ENCODE peak calls at places on chromosomes 3 and 15, in nine cellular contexts. One of them, this sample, is unnamed.

GRCh38 chr15:88484781-88485246 is 17.3 kb downstream of the MRPS11 start:
- DNase-seq in heart left ventricle: no peak
- DNase-seq in heart right ventricle: no peak
- DNase-seq in SJSA1: no peak
- DNase-seq in aorta: no peak
- DNase-seq in Panc1: no peak
- DNase-seq in MM.1S: no peak
- DNase-seq in brain microvascular endothelial cell: no peak
- DNase-seq in mesendoderm: peak
- DNase-seq in this sample: no peak

GRCh38 chr3:156207802-156208685 is 87.7 kb downstream of the KCNAB1 start:
- DNase-seq in Panc1: no peak
- DNase-seq in heart left ventricle: no peak
- DNase-seq in aorta: no peak
- DNase-seq in brain microvascular endothelial cell: no peak
- DNase-seq in MM.1S: no peak
- DNase-seq in SJSA1: no peak
- DNase-seq in heart right ventricle: no peak
- DNase-seq in mesendoderm: no peak
- DNase-seq in this sample: no peak

GRCh38 chr3:66001626-66002025 is 37.1 kb downstream of the MAGI1 start:
- DNase-seq in MM.1S: no peak
- DNase-seq in Panc1: no peak
- DNase-seq in SJSA1: no peak
- DNase-seq in brain microvascular endothelial cell: no peak
- DNase-seq in mesendoderm: no peak
- DNase-seq in heart right ventricle: no peak
- DNase-seq in aorta: no peak
- DNase-seq in heart left ventricle: no peak
- DNase-seq in this sample: no peak

GRCh38 chr3:125006190-125006855 is 49.5 kb downstream of the HEG1 start:
- DNase-seq in Panc1: no peak
- DNase-seq in mesendoderm: no peak
- DNase-seq in MM.1S: no peak
- DNase-seq in brain microvascular endothelial cell: no peak
- DNase-seq in heart left ventricle: no peak
- DNase-seq in SJSA1: no peak
- DNase-seq in heart right ventricle: no peak
- DNase-seq in aorta: no peak
- DNase-seq in this sample: no peak

GRCh38 chr15:76401285-76401684 is 64.7 kb downstream of the ISL2 start:
- DNase-seq in mesendoderm: no peak
- DNase-seq in SJSA1: no peak
- DNase-seq in aorta: no peak
- DNase-seq in heart left ventricle: no peak
- DNase-seq in brain microvascular endothelial cell: no peak
- DNase-seq in heart right ventricle: no peak
- DNase-seq in Panc1: no peak
- DNase-seq in MM.1S: no peak
- DNase-seq in this sample: no peak

GRCh38 chr3:172655388-172655787 is 55.5 kb downstream of the NCEH1 start:
- DNase-seq in SJSA1: no peak
- DNase-seq in mesendoderm: no peak
- DNase-seq in heart left ventricle: no peak
- DNase-seq in brain microvascular endothelial cell: no peak
- DNase-seq in MM.1S: no peak
- DNase-seq in aorta: no peak
- DNase-seq in Panc1: no peak
- DNase-seq in heart right ventricle: no peak
- DNase-seq in this sample: no peak

GRCh38 chr3:126896941-126897340 is 86.0 kb upstream of the PLXNA1 start:
- DNase-seq in heart right ventricle: no peak
- DNase-seq in mesendoderm: no peak
- DNase-seq in brain microvascular endothelial cell: no peak
- DNase-seq in Panc1: no peak
- DNase-seq in MM.1S: no peak
- DNase-seq in heart left ventricle: no peak
- DNase-seq in SJSA1: no peak
- DNase-seq in aorta: no peak
- DNase-seq in this sample: no peak

GRCh38 chr3:152398495-152398894 is 129.8 kb downstream of the MBNL1 start:
- DNase-seq in MM.1S: no peak
- DNase-seq in heart right ventricle: no peak
- DNase-seq in Panc1: no peak
- DNase-seq in SJSA1: no peak
- DNase-seq in heart left ventricle: no peak
- DNase-seq in mesendoderm: no peak
- DNase-seq in brain microvascular endothelial cell: no peak
- DNase-seq in aorta: no peak
- DNase-seq in this sample: no peak

GRCh38 chr3:192514081-192514753 is 213.1 kb downstream of the FGF12 start:
- DNase-seq in mesendoderm: peak
- DNase-seq in heart left ventricle: no peak
- DNase-seq in brain microvascular endothelial cell: no peak
- DNase-seq in SJSA1: no peak
- DNase-seq in aorta: no peak
- DNase-seq in Panc1: no peak
- DNase-seq in heart right ventricle: no peak
- DNase-seq in MM.1S: no peak
- DNase-seq in this sample: no peak

GRCh38 chr15:65286069-65286703 is 497 bp downstream of the PARP16 start:
- DNase-seq in MM.1S: peak
- DNase-seq in heart right ventricle: peak
- DNase-seq in heart left ventricle: no peak
- DNase-seq in SJSA1: peak
- DNase-seq in Panc1: no peak
- DNase-seq in brain microvascular endothelial cell: no peak
- DNase-seq in mesendoderm: no peak
- DNase-seq in aorta: no peak
- DNase-seq in this sample: peak

GRCh38 chr3:111910806-111911205 is 51.7 kb downstream of the PHLDB2 start:
- DNase-seq in MM.1S: no peak
- DNase-seq in heart left ventricle: no peak
- DNase-seq in aorta: no peak
- DNase-seq in brain microvascular endothelial cell: peak
- DNase-seq in Panc1: no peak
- DNase-seq in SJSA1: no peak
- DNase-seq in heart right ventricle: no peak
- DNase-seq in mesendoderm: peak
- DNase-seq in this sample: no peak

GRCh38 chr3:43477600-43477999 is 144.2 kb downstream of the ANO10 start:
- DNase-seq in heart right ventricle: peak
- DNase-seq in mesendoderm: no peak
- DNase-seq in Panc1: no peak
- DNase-seq in SJSA1: no peak
- DNase-seq in MM.1S: no peak
- DNase-seq in brain microvascular endothelial cell: no peak
- DNase-seq in aorta: no peak
- DNase-seq in heart left ventricle: peak
- DNase-seq in this sample: no peak

GRCh38 chr3:88137836-88138235 is 11.9 kb upstream of the C3orf38 start:
- DNase-seq in aorta: no peak
- DNase-seq in brain microvascular endothelial cell: no peak
- DNase-seq in heart right ventricle: no peak
- DNase-seq in heart left ventricle: no peak
- DNase-seq in mesendoderm: no peak
- DNase-seq in Panc1: no peak
- DNase-seq in MM.1S: no peak
- DNase-seq in SJSA1: no peak
- DNase-seq in this sample: no peak

GRCh38 chr3:114803042-114803695 is 343.9 kb downstream of the ZBTB20 start:
- DNase-seq in mesendoderm: no peak
- DNase-seq in Panc1: no peak
- DNase-seq in heart left ventricle: no peak
- DNase-seq in aorta: no peak
- DNase-seq in heart right ventricle: no peak
- DNase-seq in brain microvascular endothelial cell: no peak
- DNase-seq in MM.1S: no peak
- DNase-seq in SJSA1: no peak
- DNase-seq in this sample: no peak

GRCh38 chr3:140585828-140586227 is 92.0 kb upstream of the TRIM42 start:
- DNase-seq in heart left ventricle: no peak
- DNase-seq in heart right ventricle: no peak
- DNase-seq in mesendoderm: no peak
- DNase-seq in aorta: no peak
- DNase-seq in brain microvascular endothelial cell: peak
- DNase-seq in SJSA1: no peak
- DNase-seq in MM.1S: no peak
- DNase-seq in Panc1: no peak
- DNase-seq in this sample: no peak

GRCh38 chr3:57659810-57660439 is 33.0 kb downstream of the DENND6A start:
- DNase-seq in heart left ventricle: no peak
- DNase-seq in heart right ventricle: no peak
- DNase-seq in SJSA1: no peak
- DNase-seq in mesendoderm: peak
- DNase-seq in MM.1S: no peak
- DNase-seq in aorta: no peak
- DNase-seq in Panc1: no peak
- DNase-seq in brain microvascular endothelial cell: no peak
- DNase-seq in this sample: no peak

GRCh38 chr15:85825719-85826118 is 31.0 kb upstream of the KLHL25 start:
- DNase-seq in aorta: no peak
- DNase-seq in MM.1S: no peak
- DNase-seq in Panc1: no peak
- DNase-seq in heart right ventricle: no peak
- DNase-seq in mesendoderm: no peak
- DNase-seq in SJSA1: no peak
- DNase-seq in heart left ventricle: no peak
- DNase-seq in brain microvascular endothelial cell: no peak
- DNase-seq in this sample: no peak
- H3K27ac ChIP-seq in aorta: no peak
- H3K27ac ChIP-seq in MM.1S: no peak
- H3K27ac ChIP-seq in Panc1: no peak
- H3K27ac ChIP-seq in heart right ventricle: no peak
- H3K27ac ChIP-seq in mesendoderm: no peak
- H3K27ac ChIP-seq in SJSA1: no peak
- H3K27ac ChIP-seq in heart left ventricle: no peak
- H3K27ac ChIP-seq in brain microvascular endothelial cell: no peak
- H3K27ac ChIP-seq in this sample: no peak

DNA sequence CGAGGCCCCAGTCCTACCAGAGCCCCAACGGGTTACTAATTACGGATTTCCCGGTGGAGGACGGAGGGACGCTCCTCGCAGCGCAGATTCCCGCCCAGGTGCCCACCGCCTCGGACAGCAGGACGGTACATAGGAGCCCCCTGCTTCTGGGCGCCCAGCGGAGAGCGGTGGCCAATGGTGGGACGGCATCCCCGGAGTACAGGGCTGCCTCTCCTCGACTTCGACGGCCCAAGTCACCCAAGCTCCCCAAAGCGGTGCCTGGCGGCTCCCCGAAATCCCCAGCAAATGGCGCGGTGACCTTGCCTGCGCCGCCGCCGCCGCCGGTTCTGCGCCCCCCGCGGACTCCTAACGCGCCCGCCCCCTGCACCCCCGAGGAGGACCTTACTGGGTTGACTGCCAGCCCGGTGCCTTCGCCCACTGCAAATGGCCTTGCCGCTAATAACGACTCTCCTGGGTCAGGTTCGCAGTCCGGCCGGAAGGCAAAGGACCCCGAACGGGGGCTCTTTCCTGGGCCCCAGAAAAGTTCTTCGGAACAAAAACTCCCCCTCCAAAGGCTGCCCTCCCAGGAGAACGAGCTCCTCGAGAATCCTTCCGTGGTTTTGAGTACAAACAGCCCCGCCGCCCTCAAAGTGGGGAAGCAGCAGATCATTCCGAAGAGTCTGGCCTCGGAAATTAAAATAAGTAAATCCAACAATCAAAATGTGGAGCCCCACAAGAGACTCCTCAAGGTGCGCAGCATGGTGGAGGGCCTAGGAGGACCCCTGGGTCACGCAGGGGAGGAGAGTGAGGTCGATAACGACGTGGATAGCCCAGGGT is 1.1 kb downstream of the ARHGEF26 start:
- DNase-seq in heart right ventricle: peak
- DNase-seq in brain microvascular endothelial cell: no peak
- DNase-seq in aorta: peak
- DNase-seq in mesendoderm: peak
- DNase-seq in heart left ventricle: no peak
- DNase-seq in Panc1: no peak
- DNase-seq in SJSA1: no peak
- DNase-seq in MM.1S: peak
- DNase-seq in this sample: no peak
- H3K4me3 ChIP-seq in heart right ventricle: peak
- H3K4me3 ChIP-seq in brain microvascular endothelial cell: peak
- H3K4me3 ChIP-seq in aorta: peak
- H3K4me3 ChIP-seq in mesendoderm: peak
- H3K4me3 ChIP-seq in heart left ventricle: peak
- H3K4me3 ChIP-seq in Panc1: peak
- H3K4me3 ChIP-seq in SJSA1: peak
- H3K4me3 ChIP-seq in MM.1S: peak
- H3K4me3 ChIP-seq in this sample: peak

GRCh38 chr3:196082471-196082971 is 631 bp upstream of the TFRC start:
- DNase-seq in aorta: no peak
- DNase-seq in mesendoderm: no peak
- DNase-seq in heart right ventricle: no peak
- DNase-seq in SJSA1: no peak
- DNase-seq in heart left ventricle: no peak
- DNase-seq in MM.1S: no peak
- DNase-seq in brain microvascular endothelial cell: no peak
- DNase-seq in Panc1: no peak
- DNase-seq in this sample: no peak
- H3K27ac ChIP-seq in aorta: peak
- H3K27ac ChIP-seq in mesendoderm: no peak
- H3K27ac ChIP-seq in heart right ventricle: peak
- H3K27ac ChIP-seq in SJSA1: no peak
- H3K27ac ChIP-seq in heart left ventricle: peak
- H3K27ac ChIP-seq in MM.1S: peak
- H3K27ac ChIP-seq in brain microvascular endothelial cell: no peak
- H3K27ac ChIP-seq in Panc1: peak
- H3K27ac ChIP-seq in this sample: peak

DNA sequence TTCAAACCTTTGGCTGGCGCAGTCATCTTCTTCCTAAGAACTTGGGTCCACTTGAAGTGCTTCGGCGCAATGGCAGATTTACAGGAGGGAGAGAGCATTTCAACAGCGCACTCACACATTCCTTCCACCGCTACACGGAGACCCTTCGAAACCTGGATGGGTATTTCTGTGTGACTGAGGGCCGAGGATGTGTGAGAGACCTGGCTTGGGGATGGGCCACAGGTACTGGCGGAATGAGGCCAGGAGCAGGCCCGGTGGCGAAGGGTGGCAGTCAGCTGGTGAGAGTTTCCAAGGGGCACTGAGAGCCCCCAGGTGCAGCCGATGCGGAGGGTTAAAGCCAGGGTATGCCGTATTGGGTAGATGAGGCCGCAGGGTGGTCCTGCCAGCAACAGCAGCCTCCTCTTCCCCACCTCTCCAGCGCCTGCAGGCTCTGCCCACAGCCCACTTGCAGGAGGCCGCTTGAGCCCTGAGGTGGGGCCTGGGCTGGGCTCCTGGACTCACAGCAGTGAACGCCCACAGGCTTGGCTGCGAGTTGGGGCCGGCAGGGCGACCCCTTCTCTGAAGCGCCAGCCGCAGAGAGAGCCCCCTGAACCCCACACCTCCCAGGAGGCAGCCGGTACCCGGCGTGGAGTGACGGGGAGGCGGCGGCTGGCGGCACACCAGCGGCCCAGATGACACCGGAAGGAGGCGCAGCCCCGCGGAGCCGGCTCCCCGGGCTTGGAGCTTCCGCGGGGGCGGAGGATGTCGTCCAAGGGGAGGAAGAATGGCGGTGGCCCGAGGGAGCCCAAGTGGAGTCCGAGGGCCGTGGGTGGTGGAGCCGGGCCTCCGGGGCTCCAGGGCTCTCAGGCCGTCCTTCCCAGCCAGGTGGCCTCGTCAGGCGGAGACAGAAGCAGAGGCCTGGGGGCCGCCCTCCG is 166.5 kb downstream of the NSMCE3 start:
- DNase-seq in brain microvascular endothelial cell: no peak
- DNase-seq in mesendoderm: peak
- DNase-seq in aorta: no peak
- DNase-seq in heart left ventricle: peak
- DNase-seq in SJSA1: no peak
- DNase-seq in heart right ventricle: peak
- DNase-seq in Panc1: no peak
- DNase-seq in MM.1S: no peak
- DNase-seq in this sample: no peak
- H3K4me3 ChIP-seq in brain microvascular endothelial cell: peak
- H3K4me3 ChIP-seq in mesendoderm: no peak
- H3K4me3 ChIP-seq in aorta: no peak
- H3K4me3 ChIP-seq in heart left ventricle: peak
- H3K4me3 ChIP-seq in SJSA1: no peak
- H3K4me3 ChIP-seq in heart right ventricle: peak
- H3K4me3 ChIP-seq in Panc1: no peak
- H3K4me3 ChIP-seq in MM.1S: no peak
- H3K4me3 ChIP-seq in this sample: peak